ENCODE peak calls at places on chromosomes 12 and 14, in eight cellular contexts. U, A, J, X, N, D, G and M are unnamed samples.

GRCh38 chr12:86230516-86231146 is 25.6 kb downstream of the MGAT4C start:
- DNase-seq in U (peak; percentile 31), A (no peak), J (no peak), X (no peak), N (no peak), D (no peak), G (peak; percentile 11), M (no peak)

GRCh38 chr12:97386133-97386581 is 76.4 kb upstream of the RMST start:
- DNase-seq in U (peak; percentile 79), A (no peak), J (no peak), X (no peak), N (no peak), D (no peak), G (no peak), M (no peak)

GRCh38 chr12:5015711-5016492 is 27.8 kb upstream of the KCNA5 start:
- DNase-seq in U (no peak), A (no peak), J (no peak), X (no peak), N (no peak), D (no peak), G (no peak), M (peak; percentile 65)

GRCh38 chr14:65794674-65795279 is 382.2 kb downstream of the FUT8 start:
- DNase-seq in U (no peak), A (no peak), J (no peak), X (no peak), N (no peak), D (no peak), G (no peak), M (no peak)

GRCh38 chr12:84553331-84554117 is 359.1 kb downstream of the SLC6A15 start:
- DNase-seq in U (no peak), A (no peak), J (no peak), X (no peak), N (no peak), D (no peak), G (no peak), M (no peak)

GRCh38 chr12:87801860-87802720 is 227.1 kb downstream of the C12orf50 start:
- DNase-seq in U (peak; percentile 67), A (no peak), J (no peak), X (no peak), N (no peak), D (no peak), G (peak; percentile 49), M (no peak)

GRCh38 chr12:44225128-44225527 is 389.2 kb downstream of the TMEM117 start:
- DNase-seq in U (no peak), A (no peak), J (no peak), X (no peak), N (no peak), D (no peak), G (no peak), M (no peak)

GRCh38 chr14:64442300-64442988 is 22.9 kb upstream of the AKAP5 start:
- DNase-seq in U (no peak), A (no peak), J (no peak), X (no peak), N (no peak), D (no peak), G (no peak), M (no peak)

GRCh38 chr12:63802012-63802608 is 22.4 kb downstream of the RXYLT1 start:
- DNase-seq in U (peak; percentile 37), A (no peak), J (no peak), X (no peak), N (no peak), D (no peak), G (peak; percentile 62), M (peak; percentile 19)

GRCh38 chr14:92135269-92135668 is 13.5 kb downstream of the CPSF2 start:
- DNase-seq in U (peak; percentile 55), A (no peak), J (no peak), X (no peak), N (peak; percentile 35), D (no peak), G (peak; percentile 43), M (peak; percentile 21)

GRCh38 chr12:69608114-69608513 is 2.6 kb downstream of the LRRC10 start:
- DNase-seq in U (no peak), A (no peak), J (no peak), X (no peak), N (no peak), D (no peak), G (no peak), M (no peak)

GRCh38 chr12:73598626-73599025 is 939.0 kb upstream of the ATXN7L3B start:
- DNase-seq in U (peak; percentile 22), A (no peak), J (no peak), X (no peak), N (no peak), D (no peak), G (no peak), M (no peak)

GRCh38 chr14:40386433-40386832 is 954.2 kb upstream of the FBXO33 start:
- DNase-seq in U (no peak), A (no peak), J (no peak), X (no peak), N (no peak), D (no peak), G (no peak), M (no peak)

GRCh38 chr14:106605548-106606448 is 1079.4 kb downstream of the TMEM121 start:
- DNase-seq in U (no peak), A (peak; percentile 88), J (peak; percentile 80), X (no peak), N (no peak), D (no peak), G (no peak), M (peak; percentile 72)

GRCh38 chr14:61065671-61066070 is 84.6 kb downstream of the SLC38A6 start:
- DNase-seq in U (no peak), A (no peak), J (no peak), X (no peak), N (no peak), D (no peak), G (no peak), M (no peak)

GRCh38 chr14:61063461-61063860 is 82.4 kb downstream of the SLC38A6 start:
- DNase-seq in U (no peak), A (no peak), J (no peak), X (no peak), N (no peak), D (no peak), G (no peak), M (no peak)

GRCh38 chr14:61064866-61065265 is 83.8 kb downstream of the SLC38A6 start:
- DNase-seq in U (no peak), A (no peak), J (no peak), X (no peak), N (no peak), D (no peak), G (no peak), M (no peak)

GRCh38 chr14:61064210-61064609 is 83.2 kb downstream of the SLC38A6 start:
- DNase-seq in U (no peak), A (no peak), J (no peak), X (no peak), N (no peak), D (no peak), G (no peak), M (no peak)
- TF ChIP-seq CTCF in U (no peak), A (no peak), J (peak; percentile 13), X (no peak), N (peak; percentile 23), D (no peak), G (peak; percentile 51), M (no peak)

GRCh38 chr12:120481022-120481767 is 11.6 kb upstream of the SRSF9 start:
- DNase-seq in U (no peak), A (no peak), J (no peak), X (no peak), N (no peak), D (no peak), G (peak; percentile 32), M (no peak)
- H3K4me3 ChIP-seq in U (no peak overlapping the region), A (no peak overlapping the region), J (no peak overlapping the region), X (no peak overlapping the region), N (no peak overlapping the region), D (no peak overlapping the region), G (no peak overlapping the region), M (no peak overlapping the region)

GRCh38 chr12:128705140-128705539 is 118.6 kb downstream of the SLC15A4 start:
- DNase-seq in U (no peak), A (no peak), J (no peak), X (no peak), N (no peak), D (no peak), G (no peak), M (no peak)

GRCh38 chr12:128707488-128707887 is 116.3 kb downstream of the SLC15A4 start:
- DNase-seq in U (no peak), A (no peak), J (no peak), X (no peak), N (no peak), D (no peak), G (no peak), M (no peak)

GRCh38 chr12:128698573-128698972 is 125.2 kb downstream of the SLC15A4 start:
- DNase-seq in U (no peak), A (no peak), J (no peak), X (no peak), N (no peak), D (no peak), G (no peak), M (no peak)

DNA sequence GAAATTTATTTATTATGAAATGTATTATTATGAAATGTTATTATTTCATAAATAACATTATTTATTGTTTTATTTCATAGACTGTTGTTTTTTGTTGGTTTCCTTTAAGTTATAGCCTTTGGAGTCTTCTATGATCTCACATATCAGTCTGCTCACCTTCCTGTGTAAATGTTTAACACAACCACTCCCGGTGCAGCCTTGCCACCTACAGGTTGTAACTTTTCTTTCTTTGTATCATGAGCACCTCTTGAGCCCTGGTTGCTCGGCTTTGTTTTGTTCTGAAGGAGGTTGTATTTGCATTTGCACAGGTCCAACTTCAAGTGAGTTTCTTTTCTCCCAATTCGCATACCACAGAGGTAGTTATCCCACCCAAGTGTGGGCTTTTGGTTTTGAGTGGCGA is 121.4 kb downstream of the SLC15A4 start:
- DNase-seq in U (no peak), A (no peak), J (no peak), X (no peak), N (no peak), D (no peak), G (no peak), M (no peak)
- TF ChIP-seq CTCF in U (no peak), A (no peak), J (no peak), X (no peak), N (no peak), D (no peak), G (no peak), M (no peak)

GRCh38 chr12:121579190-121579791 is 1.5 kb downstream of the KDM2B start:
- DNase-seq in U (no peak), A (peak; percentile 85), J (peak; percentile 41), X (peak; percentile 68), N (no peak), D (no peak), G (peak; percentile 18), M (peak; percentile 35)

GRCh38 chr12:121581681-121582439 is 1.0 kb upstream of the KDM2B start:
- DNase-seq in U (peak; percentile 36), A (no peak), J (no peak), X (peak; percentile 83), N (no peak), D (no peak), G (no peak), M (no peak)

GRCh38 chr12:121580959-121581680 is at the start of gene KDM2B:
- DNase-seq in U (peak; percentile 60), A (no peak), J (no peak), X (no peak), N (no peak), D (no peak), G (peak; percentile 59), M (peak; percentile 10)

GRCh38 chr12:121579981-121580868 is 598 bp downstream of the KDM2B start:
- DNase-seq in U (peak; percentile 62), A (peak; percentile 92), J (peak; percentile 56), X (peak; percentile 86), N (no peak), D (no peak), G (peak; percentile 63), M (peak; percentile 68)

GRCh38 chr12:121582583-121583333 is 1.9 kb upstream of the KDM2B start:
- DNase-seq in U (no peak), A (no peak), J (no peak), X (no peak), N (no peak), D (no peak), G (peak; percentile 53), M (no peak)
- H3K4me3 ChIP-seq in U (peak overlapping the region; percentile 3), A (no peak overlapping the region), J (no peak overlapping the region), X (peak overlapping the region; percentile 82), N (no peak overlapping the region), D (no peak overlapping the region), G (peak overlapping the region; percentile 41), M (no peak overlapping the region)